ENCODE peak calls at places on chromosomes 5 and 9, in seven cellular contexts. N is activated CD4-positive, alpha-beta T cell treated with anti-CD3 and anti-CD28 coated beads, Interleukin-2, amount 50 U/mL, for 1 hour; Y is iris pigment epithelial cell; T is mammary epithelial cell; Z is COR-L47; M is NCI-H774; K is fibroblast of the aortic adventitia. H is an unnamed sample.

GRCh38 chr5:93512799-93513198 is 68.2 kb downstream of the NR2F1-AS1 start:
- DNase-seq in T (peak; percentile 80), K (peak; percentile 59), Y (peak; percentile 96), M (no peak), N (no peak), Z (no peak), H (peak; percentile 29)

GRCh38 chr9:37197158-37198033 is 77.0 kb downstream of the ZCCHC7 start:
- DNase-seq in Y (peak; percentile 71), K (peak; percentile 46), Z (no peak), M (no peak), T (peak; percentile 87), N (no peak), H (peak; percentile 33)

GRCh38 chr5:65925094-65925600 is 1.2 kb upstream of the ERBIN start:
- DNase-seq in Y (peak; percentile 83), T (peak; percentile 76), N (peak; percentile 61), Z (peak; percentile 68), K (peak; percentile 71), M (no peak), H (peak; percentile 61)

GRCh38 chr5:81205058-81205457 is 28.1 kb upstream of the CKMT2 start:
- DNase-seq in N (no peak), K (no peak), Y (no peak), T (no peak), M (no peak), Z (no peak), H (no peak)

GRCh38 chr9:89372230-89372816 is 54.0 kb downstream of the SECISBP2 start:
- DNase-seq in M (no peak), Z (no peak), N (peak; percentile 39), T (no peak), Y (no peak), K (no peak), H (no peak)

GRCh38 chr5:143182901-143183820 is 220.3 kb downstream of the NR3C1 start:
- DNase-seq in K (peak; percentile 56), N (no peak), Y (peak; percentile 83), T (no peak), M (no peak), Z (no peak), H (no peak)

GRCh38 chr5:88955403-88955802 is 72.4 kb upstream of the MEF2C start:
- DNase-seq in Z (no peak), K (no peak), N (no peak), T (no peak), M (no peak), Y (no peak), H (no peak)

GRCh38 chr5:181173027-181173419 is 25.6 kb downstream of the OR2V2 start:
- DNase-seq in T (no peak), Y (no peak), M (no peak), N (no peak), Z (no peak), K (no peak), H (no peak)

GRCh38 chr5:116035123-116035522 is 2.9 kb downstream of the ARL14EPL start:
- DNase-seq in Y (peak; percentile 30), N (no peak), M (no peak), Z (no peak), K (no peak), T (peak; percentile 3), H (no peak)

GRCh38 chr5:178561746-178562264 is 28.4 kb downstream of the COL23A1 start:
- DNase-seq in M (no peak), N (no peak), T (no peak), K (no peak), Y (no peak), Z (no peak), H (no peak)

GRCh38 chr9:126532951-126533910 is 80.5 kb upstream of the LMX1B start:
- DNase-seq in K (no peak), T (no peak), N (no peak), Z (no peak), Y (no peak), M (no peak), H (no peak)

GRCh38 chr9:85056203-85056572 is 386.7 kb downstream of the NTRK2 start:
- DNase-seq in Y (no peak), Z (no peak), T (no peak), N (no peak), K (no peak), M (no peak), H (no peak)

GRCh38 chr5:36392818-36393217 is 91.1 kb upstream of the RANBP3L start:
- DNase-seq in T (peak; percentile 24), K (peak; percentile 89), Z (no peak), Y (peak; percentile 22), N (no peak), M (no peak), H (peak; percentile 64)

GRCh38 chr5:111680737-111681413 is 76.1 kb downstream of the NREP start:
- DNase-seq in Y (peak; percentile 95), N (no peak), T (peak; percentile 96), Z (peak; percentile 60), M (peak; percentile 50), K (peak; percentile 99), H (peak; percentile 98)

GRCh38 chr5:124519396-124519795 is 227.0 kb downstream of the ZNF608 start:
- DNase-seq in N (no peak), T (peak; percentile 31), Z (no peak), Y (peak; percentile 50), M (no peak), K (peak; percentile 88), H (peak; percentile 70)

GRCh38 chr9:69905291-69905690 is 84.7 kb downstream of the CFAP95 start:
- DNase-seq in N (no peak), K (no peak), Y (peak; percentile 40), T (peak; percentile 45), M (no peak), Z (no peak), H (no peak)

GRCh38 chr5:89343666-89344065 is 460.7 kb upstream of the MEF2C start:
- DNase-seq in T (peak; percentile 8), M (peak; percentile 33), Y (peak; percentile 8), K (no peak), Z (peak; percentile 38), N (no peak), H (no peak)

GRCh38 chr5:32369542-32370155 is 56.9 kb upstream of the MTMR12 start:
- DNase-seq in T (no peak), Z (no peak), M (no peak), N (no peak), K (no peak), Y (no peak), H (no peak)

GRCh38 chr9:118686940-118687339 is 682.3 kb downstream of the BRINP1 start:
- DNase-seq in Y (no peak), N (no peak), Z (peak; percentile 93), T (no peak), K (no peak), M (peak; percentile 97), H (no peak)

GRCh38 chr5:179437341-179438001 is 92.2 kb upstream of the ADAMTS2 start:
- DNase-seq in T (no peak), K (no peak), Z (no peak), Y (no peak), N (no peak), M (no peak), H (no peak)

GRCh38 chr9:693460-694390 is 147.8 kb upstream of the DMRT1 start:
- DNase-seq in Y (peak; percentile 81), K (peak; percentile 95), N (no peak), M (no peak), Z (no peak), T (no peak), H (peak; percentile 41)

GRCh38 chr9:134180786-134181647 is 16.7 kb upstream of the RNU6ATAC start:
- DNase-seq in Y (no peak), N (no peak), K (no peak), M (no peak), T (no peak), Z (no peak), H (no peak)

GRCh38 chr9:86353591-86354047 is 591 bp downstream of the TUT7 start:
- DNase-seq in Y (peak; percentile 27), Z (no peak), K (peak; percentile 45), T (peak; percentile 62), N (peak; percentile 14), M (peak; percentile 4), H (no peak)

H was measured in MCF 10A.